ENCODE peak calls at places on chromosome 4, in seven cellular contexts. One of them, this sample, is unnamed.

GRCh38 chr4:105894570-105895323 is 524 bp upstream of the NPNT start:
- DNase-seq in omental fat pad: no peak
- DNase-seq in HT1080: no peak
- DNase-seq in activated CD4-positive, alpha-beta memory T cell treated with anti-CD3 and anti-CD28 coated beads, Interleukin-2, amount 10 ng/mL, durations not matched to agents 7 days and 5 days: no peak
- DNase-seq in B cell: no peak
- DNase-seq in NCI-H2081: peak
- DNase-seq in Kasumi-1: no peak
- DNase-seq in this sample: no peak

GRCh38 chr4:140705625-140706275 is 50.4 kb downstream of the TBC1D9 start:
- DNase-seq in omental fat pad: no peak
- DNase-seq in HT1080: no peak
- DNase-seq in activated CD4-positive, alpha-beta memory T cell treated with anti-CD3 and anti-CD28 coated beads, Interleukin-2, amount 10 ng/mL, durations not matched to agents 7 days and 5 days: no peak
- DNase-seq in B cell: no peak
- DNase-seq in NCI-H2081: no peak
- DNase-seq in Kasumi-1: no peak
- DNase-seq in this sample: no peak

GRCh38 chr4:120921456-120922389 is 803 bp downstream of the PRDM5 start:
- DNase-seq in omental fat pad: peak
- DNase-seq in HT1080: peak
- DNase-seq in activated CD4-positive, alpha-beta memory T cell treated with anti-CD3 and anti-CD28 coated beads, Interleukin-2, amount 10 ng/mL, durations not matched to agents 7 days and 5 days: peak
- DNase-seq in B cell: peak
- DNase-seq in NCI-H2081: peak
- DNase-seq in Kasumi-1: peak
- DNase-seq in this sample: peak

GRCh38 chr4:86034616-86035015 is 325.2 kb downstream of the MAPK10 start:
- DNase-seq in omental fat pad: no peak
- DNase-seq in HT1080: no peak
- DNase-seq in activated CD4-positive, alpha-beta memory T cell treated with anti-CD3 and anti-CD28 coated beads, Interleukin-2, amount 10 ng/mL, durations not matched to agents 7 days and 5 days: no peak
- DNase-seq in B cell: no peak
- DNase-seq in NCI-H2081: no peak
- DNase-seq in Kasumi-1: no peak
- DNase-seq in this sample: no peak

GRCh38 chr4:19739101-19739651 is 512.5 kb upstream of the SLIT2 start:
- DNase-seq in omental fat pad: no peak
- DNase-seq in HT1080: peak
- DNase-seq in activated CD4-positive, alpha-beta memory T cell treated with anti-CD3 and anti-CD28 coated beads, Interleukin-2, amount 10 ng/mL, durations not matched to agents 7 days and 5 days: no peak
- DNase-seq in B cell: no peak
- DNase-seq in NCI-H2081: no peak
- DNase-seq in Kasumi-1: peak
- DNase-seq in this sample: no peak

GRCh38 chr4:71130827-71131603 is 137.6 kb downstream of the DCK start:
- DNase-seq in omental fat pad: no peak
- DNase-seq in HT1080: peak
- DNase-seq in activated CD4-positive, alpha-beta memory T cell treated with anti-CD3 and anti-CD28 coated beads, Interleukin-2, amount 10 ng/mL, durations not matched to agents 7 days and 5 days: no peak
- DNase-seq in B cell: no peak
- DNase-seq in NCI-H2081: no peak
- DNase-seq in Kasumi-1: no peak
- DNase-seq in this sample: no peak

GRCh38 chr4:180449395-180449956 is 1793.7 kb upstream of the TENM3 start:
- DNase-seq in omental fat pad: no peak
- DNase-seq in HT1080: peak
- DNase-seq in activated CD4-positive, alpha-beta memory T cell treated with anti-CD3 and anti-CD28 coated beads, Interleukin-2, amount 10 ng/mL, durations not matched to agents 7 days and 5 days: no peak
- DNase-seq in B cell: no peak
- DNase-seq in NCI-H2081: peak
- DNase-seq in Kasumi-1: peak
- DNase-seq in this sample: no peak

GRCh38 chr4:51858605-51859211 is 15.8 kb downstream of the DCUN1D4 start:
- DNase-seq in omental fat pad: no peak
- DNase-seq in HT1080: no peak
- DNase-seq in activated CD4-positive, alpha-beta memory T cell treated with anti-CD3 and anti-CD28 coated beads, Interleukin-2, amount 10 ng/mL, durations not matched to agents 7 days and 5 days: no peak
- DNase-seq in B cell: no peak
- DNase-seq in NCI-H2081: peak
- DNase-seq in Kasumi-1: no peak
- DNase-seq in this sample: no peak

GRCh38 chr4:121308328-121308663 is 72.5 kb downstream of the QRFPR start:
- DNase-seq in omental fat pad: no peak
- DNase-seq in HT1080: no peak
- DNase-seq in activated CD4-positive, alpha-beta memory T cell treated with anti-CD3 and anti-CD28 coated beads, Interleukin-2, amount 10 ng/mL, durations not matched to agents 7 days and 5 days: no peak
- DNase-seq in B cell: no peak
- DNase-seq in NCI-H2081: no peak
- DNase-seq in Kasumi-1: no peak
- DNase-seq in this sample: no peak

GRCh38 chr4:17232575-17233253 is 279.2 kb downstream of the QDPR start:
- DNase-seq in omental fat pad: no peak
- DNase-seq in HT1080: peak
- DNase-seq in activated CD4-positive, alpha-beta memory T cell treated with anti-CD3 and anti-CD28 coated beads, Interleukin-2, amount 10 ng/mL, durations not matched to agents 7 days and 5 days: no peak
- DNase-seq in B cell: no peak
- DNase-seq in NCI-H2081: no peak
- DNase-seq in Kasumi-1: no peak
- DNase-seq in this sample: no peak

GRCh38 chr4:38164346-38164745 is 204.1 kb downstream of the PTTG2 start:
- DNase-seq in omental fat pad: no peak
- DNase-seq in HT1080: peak
- DNase-seq in activated CD4-positive, alpha-beta memory T cell treated with anti-CD3 and anti-CD28 coated beads, Interleukin-2, amount 10 ng/mL, durations not matched to agents 7 days and 5 days: no peak
- DNase-seq in B cell: no peak
- DNase-seq in NCI-H2081: no peak
- DNase-seq in Kasumi-1: no peak
- DNase-seq in this sample: no peak

GRCh38 chr4:146158036-146158745 is 17.3 kb upstream of the LSM6 start:
- DNase-seq in omental fat pad: no peak
- DNase-seq in HT1080: no peak
- DNase-seq in activated CD4-positive, alpha-beta memory T cell treated with anti-CD3 and anti-CD28 coated beads, Interleukin-2, amount 10 ng/mL, durations not matched to agents 7 days and 5 days: no peak
- DNase-seq in B cell: no peak
- DNase-seq in NCI-H2081: no peak
- DNase-seq in Kasumi-1: no peak
- DNase-seq in this sample: no peak

GRCh38 chr4:65302145-65302544 is 368.1 kb downstream of the EPHA5 start:
- DNase-seq in omental fat pad: no peak
- DNase-seq in HT1080: no peak
- DNase-seq in activated CD4-positive, alpha-beta memory T cell treated with anti-CD3 and anti-CD28 coated beads, Interleukin-2, amount 10 ng/mL, durations not matched to agents 7 days and 5 days: no peak
- DNase-seq in B cell: no peak
- DNase-seq in NCI-H2081: no peak
- DNase-seq in Kasumi-1: no peak
- DNase-seq in this sample: no peak

GRCh38 chr4:183962413-183962812 is 57.3 kb downstream of the STOX2 start:
- DNase-seq in omental fat pad: no peak
- DNase-seq in HT1080: no peak
- DNase-seq in activated CD4-positive, alpha-beta memory T cell treated with anti-CD3 and anti-CD28 coated beads, Interleukin-2, amount 10 ng/mL, durations not matched to agents 7 days and 5 days: no peak
- DNase-seq in B cell: no peak
- DNase-seq in NCI-H2081: no peak
- DNase-seq in Kasumi-1: no peak
- DNase-seq in this sample: no peak

GRCh38 chr4:119040711-119041185 is 94.9 kb upstream of the MYOZ2 start:
- DNase-seq in omental fat pad: no peak
- DNase-seq in HT1080: peak
- DNase-seq in activated CD4-positive, alpha-beta memory T cell treated with anti-CD3 and anti-CD28 coated beads, Interleukin-2, amount 10 ng/mL, durations not matched to agents 7 days and 5 days: no peak
- DNase-seq in B cell: no peak
- DNase-seq in NCI-H2081: no peak
- DNase-seq in Kasumi-1: no peak
- DNase-seq in this sample: no peak

GRCh38 chr4:89684536-89684935 is 152.4 kb downstream of the SNCA start:
- DNase-seq in omental fat pad: no peak
- DNase-seq in HT1080: no peak
- DNase-seq in activated CD4-positive, alpha-beta memory T cell treated with anti-CD3 and anti-CD28 coated beads, Interleukin-2, amount 10 ng/mL, durations not matched to agents 7 days and 5 days: no peak
- DNase-seq in B cell: no peak
- DNase-seq in NCI-H2081: no peak
- DNase-seq in Kasumi-1: no peak
- DNase-seq in this sample: no peak

GRCh38 chr4:16496501-16496900 is 270.2 kb upstream of the TAPT1 start:
- DNase-seq in omental fat pad: no peak
- DNase-seq in HT1080: peak
- DNase-seq in activated CD4-positive, alpha-beta memory T cell treated with anti-CD3 and anti-CD28 coated beads, Interleukin-2, amount 10 ng/mL, durations not matched to agents 7 days and 5 days: no peak
- DNase-seq in B cell: no peak
- DNase-seq in NCI-H2081: no peak
- DNase-seq in Kasumi-1: no peak
- DNase-seq in this sample: no peak

GRCh38 chr4:184762100-184762499 is 28.2 kb upstream of the CENPU start:
- DNase-seq in omental fat pad: no peak
- DNase-seq in HT1080: no peak
- DNase-seq in activated CD4-positive, alpha-beta memory T cell treated with anti-CD3 and anti-CD28 coated beads, Interleukin-2, amount 10 ng/mL, durations not matched to agents 7 days and 5 days: peak
- DNase-seq in B cell: peak
- DNase-seq in NCI-H2081: no peak
- DNase-seq in Kasumi-1: no peak
- DNase-seq in this sample: no peak

GRCh38 chr4:177051473-177052060 is 258.1 kb upstream of the NEIL3 start:
- DNase-seq in omental fat pad: no peak
- DNase-seq in HT1080: peak
- DNase-seq in activated CD4-positive, alpha-beta memory T cell treated with anti-CD3 and anti-CD28 coated beads, Interleukin-2, amount 10 ng/mL, durations not matched to agents 7 days and 5 days: peak
- DNase-seq in B cell: no peak
- DNase-seq in NCI-H2081: peak
- DNase-seq in Kasumi-1: peak
- DNase-seq in this sample: no peak

GRCh38 chr4:77031544-77031943 is 44.2 kb downstream of the CCNI start:
- DNase-seq in omental fat pad: no peak
- DNase-seq in HT1080: no peak
- DNase-seq in activated CD4-positive, alpha-beta memory T cell treated with anti-CD3 and anti-CD28 coated beads, Interleukin-2, amount 10 ng/mL, durations not matched to agents 7 days and 5 days: peak
- DNase-seq in B cell: no peak
- DNase-seq in NCI-H2081: no peak
- DNase-seq in Kasumi-1: no peak
- DNase-seq in this sample: no peak

GRCh38 chr4:142558851-142559250 is 287.2 kb downstream of the INPP4B start:
- DNase-seq in omental fat pad: no peak
- DNase-seq in HT1080: no peak
- DNase-seq in activated CD4-positive, alpha-beta memory T cell treated with anti-CD3 and anti-CD28 coated beads, Interleukin-2, amount 10 ng/mL, durations not matched to agents 7 days and 5 days: no peak
- DNase-seq in B cell: no peak
- DNase-seq in NCI-H2081: no peak
- DNase-seq in Kasumi-1: no peak
- DNase-seq in this sample: no peak

GRCh38 chr4:122702939-122703338 is 29.6 kb upstream of the BBS12 start:
- DNase-seq in omental fat pad: no peak
- DNase-seq in HT1080: no peak
- DNase-seq in activated CD4-positive, alpha-beta memory T cell treated with anti-CD3 and anti-CD28 coated beads, Interleukin-2, amount 10 ng/mL, durations not matched to agents 7 days and 5 days: no peak
- DNase-seq in B cell: no peak
- DNase-seq in NCI-H2081: no peak
- DNase-seq in Kasumi-1: no peak
- DNase-seq in this sample: no peak

GRCh38 chr4:187685247-187685646 is 310.3 kb upstream of the ZFP42 start:
- DNase-seq in omental fat pad: no peak
- DNase-seq in HT1080: peak
- DNase-seq in activated CD4-positive, alpha-beta memory T cell treated with anti-CD3 and anti-CD28 coated beads, Interleukin-2, amount 10 ng/mL, durations not matched to agents 7 days and 5 days: no peak
- DNase-seq in B cell: no peak
- DNase-seq in NCI-H2081: no peak
- DNase-seq in Kasumi-1: no peak
- DNase-seq in this sample: no peak

GRCh38 chr4:90670183-90670582 is 543.0 kb downstream of the CCSER1 start:
- DNase-seq in omental fat pad: no peak
- DNase-seq in HT1080: no peak
- DNase-seq in activated CD4-positive, alpha-beta memory T cell treated with anti-CD3 and anti-CD28 coated beads, Interleukin-2, amount 10 ng/mL, durations not matched to agents 7 days and 5 days: no peak
- DNase-seq in B cell: no peak
- DNase-seq in NCI-H2081: no peak
- DNase-seq in Kasumi-1: no peak
- DNase-seq in this sample: no peak

GRCh38 chr4:156781852-156782251 is 189.7 kb downstream of the PDGFC start:
- DNase-seq in omental fat pad: no peak
- DNase-seq in HT1080: peak
- DNase-seq in activated CD4-positive, alpha-beta memory T cell treated with anti-CD3 and anti-CD28 coated beads, Interleukin-2, amount 10 ng/mL, durations not matched to agents 7 days and 5 days: no peak
- DNase-seq in B cell: no peak
- DNase-seq in NCI-H2081: no peak
- DNase-seq in Kasumi-1: no peak
- DNase-seq in this sample: no peak

GRCh38 chr4:140094701-140095420 is 59.1 kb downstream of the MAML3 start:
- DNase-seq in omental fat pad: no peak
- DNase-seq in HT1080: peak
- DNase-seq in activated CD4-positive, alpha-beta memory T cell treated with anti-CD3 and anti-CD28 coated beads, Interleukin-2, amount 10 ng/mL, durations not matched to agents 7 days and 5 days: peak
- DNase-seq in B cell: peak
- DNase-seq in NCI-H2081: peak
- DNase-seq in Kasumi-1: peak
- DNase-seq in this sample: no peak

GRCh38 chr4:98639523-98639922 is 18.9 kb downstream of the TSPAN5 start:
- DNase-seq in omental fat pad: no peak
- DNase-seq in HT1080: no peak
- DNase-seq in activated CD4-positive, alpha-beta memory T cell treated with anti-CD3 and anti-CD28 coated beads, Interleukin-2, amount 10 ng/mL, durations not matched to agents 7 days and 5 days: no peak
- DNase-seq in B cell: no peak
- DNase-seq in NCI-H2081: no peak
- DNase-seq in Kasumi-1: no peak
- DNase-seq in this sample: no peak

GRCh38 chr4:163384434-163384833 is 40.7 kb downstream of the NPY5R start:
- DNase-seq in omental fat pad: no peak
- DNase-seq in HT1080: no peak
- DNase-seq in activated CD4-positive, alpha-beta memory T cell treated with anti-CD3 and anti-CD28 coated beads, Interleukin-2, amount 10 ng/mL, durations not matched to agents 7 days and 5 days: no peak
- DNase-seq in B cell: no peak
- DNase-seq in NCI-H2081: no peak
- DNase-seq in Kasumi-1: no peak
- DNase-seq in this sample: no peak

GRCh38 chr4:168524006-168524405 is 27.2 kb downstream of the PALLD start:
- DNase-seq in omental fat pad: no peak
- DNase-seq in HT1080: no peak
- DNase-seq in activated CD4-positive, alpha-beta memory T cell treated with anti-CD3 and anti-CD28 coated beads, Interleukin-2, amount 10 ng/mL, durations not matched to agents 7 days and 5 days: no peak
- DNase-seq in B cell: no peak
- DNase-seq in NCI-H2081: no peak
- DNase-seq in Kasumi-1: no peak
- DNase-seq in this sample: no peak

GRCh38 chr4:22029803-22030202 is 81.2 kb upstream of the KCNIP4 start:
- DNase-seq in omental fat pad: no peak
- DNase-seq in HT1080: no peak
- DNase-seq in activated CD4-positive, alpha-beta memory T cell treated with anti-CD3 and anti-CD28 coated beads, Interleukin-2, amount 10 ng/mL, durations not matched to agents 7 days and 5 days: no peak
- DNase-seq in B cell: no peak
- DNase-seq in NCI-H2081: peak
- DNase-seq in Kasumi-1: no peak
- DNase-seq in this sample: no peak

GRCh38 chr4:40662962-40663604 is 33.4 kb upstream of the RBM47 start:
- DNase-seq in omental fat pad: no peak
- DNase-seq in HT1080: peak
- DNase-seq in activated CD4-positive, alpha-beta memory T cell treated with anti-CD3 and anti-CD28 coated beads, Interleukin-2, amount 10 ng/mL, durations not matched to agents 7 days and 5 days: peak
- DNase-seq in B cell: no peak
- DNase-seq in NCI-H2081: peak
- DNase-seq in Kasumi-1: no peak
- DNase-seq in this sample: no peak

GRCh38 chr4:89829470-89830138 is 7.4 kb downstream of the SNCA start:
- DNase-seq in omental fat pad: no peak
- DNase-seq in HT1080: peak
- DNase-seq in activated CD4-positive, alpha-beta memory T cell treated with anti-CD3 and anti-CD28 coated beads, Interleukin-2, amount 10 ng/mL, durations not matched to agents 7 days and 5 days: peak
- DNase-seq in B cell: peak
- DNase-seq in NCI-H2081: no peak
- DNase-seq in Kasumi-1: peak
- DNase-seq in this sample: no peak

GRCh38 chr4:148203056-148203898 is 238.9 kb downstream of the NR3C2 start:
- DNase-seq in omental fat pad: no peak
- DNase-seq in HT1080: no peak
- DNase-seq in activated CD4-positive, alpha-beta memory T cell treated with anti-CD3 and anti-CD28 coated beads, Interleukin-2, amount 10 ng/mL, durations not matched to agents 7 days and 5 days: no peak
- DNase-seq in B cell: no peak
- DNase-seq in NCI-H2081: no peak
- DNase-seq in Kasumi-1: no peak
- DNase-seq in this sample: no peak

GRCh38 chr4:114334808-114335739 is 263.5 kb upstream of the UGT8 start:
- DNase-seq in omental fat pad: no peak
- DNase-seq in HT1080: no peak
- DNase-seq in activated CD4-positive, alpha-beta memory T cell treated with anti-CD3 and anti-CD28 coated beads, Interleukin-2, amount 10 ng/mL, durations not matched to agents 7 days and 5 days: no peak
- DNase-seq in B cell: no peak
- DNase-seq in NCI-H2081: no peak
- DNase-seq in Kasumi-1: no peak
- DNase-seq in this sample: no peak

This sample was measured in activated CD8-positive, alpha-beta memory T cell treated with anti-CD3 and anti-CD28 coated beads for 4 hours.